ENCODE peak calls at places on chromosomes 16 and 17, in nine cellular contexts. F is psoas muscle; W is neural progenitor cell; O is esophagus squamous epithelium; Z is Peyer's patch; A is lung; U is CD8-positive, alpha-beta memory T cell; S is adipocyte; K is ascending aorta. Q is an unnamed sample.

GRCh38 chr16:24829153-24829552 is 16.6 kb upstream of the SLC5A11 start:
- DNase-seq in O (no peak), U (no peak), S (no peak), A (no peak), Z (no peak), K (no peak), F (no peak), W (no peak), Q (no peak)

GRCh38 chr17:72430611-72431432 is 310.0 kb downstream of the SOX9 start:
- DNase-seq in F (no peak), U (no peak), S (no peak), A (no peak), W (peak; percentile 12), Z (peak; percentile 70), K (no peak), O (no peak), Q (no peak)

GRCh38 chr17:7045492-7046126 is 1.7 kb upstream of the SLC16A11 start:
- DNase-seq in S (peak; percentile 89), W (peak; percentile 76), F (no peak), K (no peak), O (no peak), U (no peak), Z (peak; percentile 76), A (no peak), Q (peak; percentile 56)

GRCh38 chr17:27475070-27475673 is 18.9 kb downstream of the KSR1 start:
- DNase-seq in K (no peak), F (no peak), S (no peak), U (no peak), O (no peak), A (no peak), Z (no peak), W (no peak), Q (no peak)

GRCh38 chr16:13298676-13299075 is 397.3 kb downstream of the SHISA9 start:
- DNase-seq in U (no peak), S (no peak), K (no peak), Z (no peak), O (no peak), F (no peak), W (no peak), A (no peak), Q (no peak)

GRCh38 chr16:57566436-57566835 is 24.0 kb downstream of the ADGRG5 start:
- DNase-seq in Z (no peak), A (no peak), F (no peak), K (no peak), W (no peak), U (no peak), S (no peak), O (no peak), Q (no peak)

GRCh38 chr17:56707312-56708219 is 114.1 kb downstream of the NOG start:
- DNase-seq in F (no peak), Z (no peak), U (no peak), S (peak; percentile 18), W (peak; percentile 63), K (no peak), O (no peak), A (no peak), Q (no peak)

GRCh38 chr17:56742601-56743000 is 91.1 kb downstream of the C17orf67 start:
- DNase-seq in K (no peak), S (no peak), Z (no peak), F (no peak), U (no peak), O (no peak), A (no peak), W (no peak), Q (no peak)

GRCh38 chr17:77864234-77865108 is 94.0 kb upstream of the TNRC6C start:
- DNase-seq in A (no peak), F (no peak), U (no peak), K (no peak), Z (no peak), S (no peak), O (no peak), W (no peak), Q (no peak)

GRCh38 chr17:43591750-43592562 is 45.8 kb upstream of the ETV4 start:
- DNase-seq in A (peak; percentile 41), U (no peak), O (no peak), Z (peak; percentile 65), S (peak; percentile 87), F (peak; percentile 86), K (peak; percentile 88), W (peak; percentile 15), Q (no peak)

GRCh38 chr16:87833548-87833947 is 35.8 kb downstream of the SLC7A5 start:
- DNase-seq in Z (no peak), K (no peak), S (no peak), A (no peak), F (no peak), O (no peak), W (no peak), U (no peak), Q (no peak)
- H3K36me3 ChIP-seq in Z (no peaks in the 10 kb centered on the region), K (no peaks in the 10 kb centered on the region), S (peaks cover 38% of the 10 kb centered on the region), A (no peaks in the 10 kb centered on the region), F (peaks cover 2% of the 10 kb centered on the region), O (peaks cover 3% of the 10 kb centered on the region), W (no peaks in the 10 kb centered on the region), U (peaks cover 3% of the 10 kb centered on the region), Q (peaks cover 1% of the 10 kb centered on the region)

DNA sequence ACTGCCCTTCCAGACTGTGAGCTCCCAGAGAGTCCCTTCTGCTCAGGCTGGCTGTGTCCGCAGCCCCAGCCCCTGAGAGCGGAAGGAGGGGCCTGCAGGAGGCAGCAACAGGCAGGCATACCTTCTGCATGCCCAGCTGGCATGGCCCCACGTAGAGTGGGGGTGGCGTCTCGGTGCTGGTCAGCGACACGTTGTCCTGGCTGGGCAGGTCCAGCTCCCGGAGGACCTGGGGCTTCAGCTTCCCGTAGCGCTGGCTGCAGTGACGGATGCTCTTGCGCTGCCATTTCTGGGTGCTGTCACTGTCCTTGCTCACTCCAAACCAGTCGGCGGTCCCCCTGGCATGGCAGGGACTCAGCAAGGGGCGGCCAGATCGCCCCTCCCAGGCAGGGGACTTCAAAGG is 9.0 kb downstream of the RHBDF1 start:
- DNase-seq in O (no peak), S (no peak), W (no peak), F (no peak), U (no peak), Z (no peak), A (no peak), K (no peak), Q (no peak)
- H3K36me3 ChIP-seq in O (peaks cover 48% of the 10 kb centered on the region), S (peaks cover 56% of the 10 kb centered on the region), W (no peaks in the 10 kb centered on the region), F (peaks cover 7% of the 10 kb centered on the region), U (no peaks in the 10 kb centered on the region), Z (no peaks in the 10 kb centered on the region), A (no peaks in the 10 kb centered on the region), K (peaks cover 65% of the 10 kb centered on the region), Q (peaks cover 3% of the 10 kb centered on the region)

DNA sequence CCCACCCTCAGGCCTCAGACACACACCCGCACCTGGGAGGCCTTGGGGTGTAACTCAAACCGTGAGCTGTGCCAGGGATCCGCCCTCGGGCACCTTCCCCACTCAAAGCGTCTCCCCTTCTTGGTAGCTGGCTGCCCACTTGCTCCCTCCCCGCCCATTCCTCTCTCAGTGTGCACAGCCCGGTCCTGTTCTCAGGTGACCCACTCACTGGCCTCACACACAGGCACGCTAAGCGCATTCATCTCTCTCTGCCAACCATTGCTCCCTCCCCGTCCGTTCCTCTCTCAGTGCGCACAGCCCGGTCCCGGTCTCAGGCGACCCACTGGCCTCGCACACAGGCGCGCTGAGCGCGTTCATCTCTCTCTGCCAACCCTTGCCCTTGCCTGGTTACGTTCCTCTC is 20.8 kb downstream of the WDR45B start:
- DNase-seq in A (no peak), Z (no peak), S (no peak), O (no peak), F (no peak), W (no peak), U (no peak), K (no peak), Q (no peak)
- H3K36me3 ChIP-seq in A (peaks cover 21% of the 10 kb centered on the region), Z (no peaks in the 10 kb centered on the region), S (peaks cover 56% of the 10 kb centered on the region), O (peaks cover 30% of the 10 kb centered on the region), F (peaks cover 15% of the 10 kb centered on the region), W (no peaks in the 10 kb centered on the region), U (peaks cover 32% of the 10 kb centered on the region), K (peaks cover 74% of the 10 kb centered on the region), Q (peaks cover 6% of the 10 kb centered on the region)

DNA sequence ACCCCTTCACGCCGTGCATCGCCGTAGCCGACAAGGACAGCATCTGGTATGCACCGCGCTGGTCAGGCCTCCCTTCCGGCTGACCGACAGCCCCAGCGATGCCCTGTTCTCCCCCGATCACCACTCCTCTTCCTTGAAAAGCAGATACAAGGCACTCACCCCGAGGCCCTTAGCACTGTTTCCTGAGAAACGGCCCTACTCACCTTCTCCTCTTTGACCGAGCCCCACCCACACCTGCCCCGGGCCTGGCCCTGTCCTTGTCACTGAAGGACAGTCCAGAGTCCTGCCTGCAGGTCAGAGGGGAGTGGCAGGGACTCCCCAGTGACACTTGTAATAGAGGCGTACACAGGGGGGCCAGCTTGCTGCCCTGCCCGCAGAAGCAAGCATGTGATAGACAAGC is 45.9 kb upstream of the CHMP6 start:
- DNase-seq in K (no peak), U (no peak), A (no peak), Z (no peak), F (peak; percentile 30), S (no peak), W (no peak), O (no peak), Q (no peak)
- H3K36me3 ChIP-seq in K (peaks cover 12% of the 10 kb centered on the region), U (peaks cover 13% of the 10 kb centered on the region), A (peaks cover 2% of the 10 kb centered on the region), Z (no peaks in the 10 kb centered on the region), F (no peaks in the 10 kb centered on the region), S (peaks cover 36% of the 10 kb centered on the region), W (no peaks in the 10 kb centered on the region), O (no peaks in the 10 kb centered on the region), Q (no peaks in the 10 kb centered on the region)

GRCh38 chr16:2458887-2459646 is 842 bp upstream of the TEDC2 start:
- DNase-seq in K (no peak), A (no peak), W (no peak), U (no peak), F (no peak), Z (no peak), O (no peak), S (no peak), Q (no peak)
- H3K36me3 ChIP-seq in K (no peaks in the 10 kb centered on the region), A (no peaks in the 10 kb centered on the region), W (no peaks in the 10 kb centered on the region), U (no peaks in the 10 kb centered on the region), F (no peaks in the 10 kb centered on the region), Z (no peaks in the 10 kb centered on the region), O (no peaks in the 10 kb centered on the region), S (no peaks in the 10 kb centered on the region), Q (peaks cover 1% of the 10 kb centered on the region)

GRCh38 chr17:16449121-16449570 is 33.8 kb downstream of the TRPV2 start:
- DNase-seq in U (no peak), Z (no peak), O (no peak), K (no peak), S (no peak), F (no peak), A (no peak), W (no peak), Q (no peak)

GRCh38 chr17:16447676-16448075 is 32.3 kb downstream of the TRPV2 start:
- DNase-seq in S (no peak), K (no peak), F (no peak), W (no peak), O (no peak), U (no peak), A (no peak), Z (no peak), Q (no peak)

GRCh38 chr17:16446338-16446983 is 31.1 kb downstream of the TRPV2 start:
- DNase-seq in Z (no peak), O (no peak), U (no peak), S (no peak), W (no peak), K (no peak), F (no peak), A (no peak), Q (no peak)

GRCh38 chr17:16450028-16450427 is 34.7 kb downstream of the TRPV2 start:
- DNase-seq in S (no peak), O (no peak), U (no peak), Z (no peak), A (no peak), F (no peak), K (no peak), W (no peak), Q (no peak)

GRCh38 chr17:16448490-16448889 is 33.1 kb downstream of the TRPV2 start:
- DNase-seq in S (no peak), W (no peak), A (no peak), Z (no peak), F (no peak), U (no peak), O (no peak), K (no peak), Q (no peak)
- H3K36me3 ChIP-seq in S (peaks cover 15% of the 10 kb centered on the region), W (no peaks in the 10 kb centered on the region), A (no peaks in the 10 kb centered on the region), Z (no peaks in the 10 kb centered on the region), F (peaks cover 2% of the 10 kb centered on the region), U (peaks cover 5% of the 10 kb centered on the region), O (peaks cover 18% of the 10 kb centered on the region), K (peaks cover 49% of the 10 kb centered on the region), Q (no peaks in the 10 kb centered on the region)

Q was measured in kidney epithelial cell.